ENCODE peak calls at places on chromosomes 13 and 19, in nine cellular contexts. One of them, this sample, is unnamed.

GRCh38 chr13:98150836-98151489 is 8.1 kb downstream of the FARP1 start:
- DNase-seq in lower leg skin: peak; percentile 3
- DNase-seq in H1: no peak
- DNase-seq in Peyer's patch: no peak
- DNase-seq in body of pancreas: no peak
- DNase-seq in breast epithelium: no peak
- DNase-seq in uterus: no peak
- DNase-seq in IMR-90: no peak
- DNase-seq in heart left ventricle: no peak
- DNase-seq in this sample: no peak

GRCh38 chr13:22061806-22062391 is 391.0 kb downstream of the FGF9 start:
- DNase-seq in lower leg skin: no peak
- DNase-seq in H1: no peak
- DNase-seq in Peyer's patch: no peak
- DNase-seq in body of pancreas: no peak
- DNase-seq in breast epithelium: no peak
- DNase-seq in uterus: no peak
- DNase-seq in IMR-90: no peak
- DNase-seq in heart left ventricle: no peak
- DNase-seq in this sample: no peak

GRCh38 chr13:48741377-48741776 is 87.6 kb downstream of the CYSLTR2 start:
- DNase-seq in lower leg skin: no peak
- DNase-seq in H1: no peak
- DNase-seq in Peyer's patch: no peak
- DNase-seq in body of pancreas: peak; percentile 59
- DNase-seq in breast epithelium: no peak
- DNase-seq in uterus: no peak
- DNase-seq in IMR-90: peak; percentile 57
- DNase-seq in heart left ventricle: no peak
- DNase-seq in this sample: no peak

GRCh38 chr19:9009935-9010651 is at the start of gene MUC16:
- DNase-seq in lower leg skin: no peak
- DNase-seq in H1: no peak
- DNase-seq in Peyer's patch: no peak
- DNase-seq in body of pancreas: no peak
- DNase-seq in breast epithelium: no peak
- DNase-seq in uterus: no peak
- DNase-seq in IMR-90: no peak
- DNase-seq in heart left ventricle: no peak
- DNase-seq in this sample: no peak

GRCh38 chr19:7010722-7011593 is 10.3 kb downstream of the MBD3L2B start:
- DNase-seq in lower leg skin: no peak
- DNase-seq in H1: no peak
- DNase-seq in Peyer's patch: no peak
- DNase-seq in body of pancreas: no peak
- DNase-seq in breast epithelium: no peak
- DNase-seq in uterus: no peak
- DNase-seq in IMR-90: no peak
- DNase-seq in heart left ventricle: no peak
- DNase-seq in this sample: peak; percentile 81

GRCh38 chr19:6772028-6772865 is at the start of gene VAV1:
- DNase-seq in lower leg skin: peak; percentile 90
- DNase-seq in H1: no peak
- DNase-seq in Peyer's patch: peak; percentile 95
- DNase-seq in body of pancreas: no peak
- DNase-seq in breast epithelium: no peak
- DNase-seq in uterus: no peak
- DNase-seq in IMR-90: no peak
- DNase-seq in heart left ventricle: peak; percentile 68
- DNase-seq in this sample: peak; percentile 42

GRCh38 chr13:97911311-97912138 is 42.0 kb upstream of the IPO5 start:
- DNase-seq in lower leg skin: no peak
- DNase-seq in H1: peak; percentile 54
- DNase-seq in Peyer's patch: no peak
- DNase-seq in body of pancreas: peak; percentile 15
- DNase-seq in breast epithelium: no peak
- DNase-seq in uterus: no peak
- DNase-seq in IMR-90: peak; percentile 32
- DNase-seq in heart left ventricle: no peak
- DNase-seq in this sample: no peak

GRCh38 chr19:44876930-44877530 is 14.0 kb upstream of the TOMM40 start:
- DNase-seq in lower leg skin: no peak
- DNase-seq in H1: no peak
- DNase-seq in Peyer's patch: no peak
- DNase-seq in body of pancreas: no peak
- DNase-seq in breast epithelium: no peak
- DNase-seq in uterus: no peak
- DNase-seq in IMR-90: no peak
- DNase-seq in heart left ventricle: no peak
- DNase-seq in this sample: peak; percentile 42

GRCh38 chr13:43377955-43378354 is 354.6 kb downstream of the DNAJC15 start:
- DNase-seq in lower leg skin: no peak
- DNase-seq in H1: no peak
- DNase-seq in Peyer's patch: no peak
- DNase-seq in body of pancreas: peak; percentile 27
- DNase-seq in breast epithelium: no peak
- DNase-seq in uterus: no peak
- DNase-seq in IMR-90: peak; percentile 65
- DNase-seq in heart left ventricle: no peak
- DNase-seq in this sample: no peak

GRCh38 chr13:114068723-114069322 is 63.6 kb downstream of the RASA3 start:
- DNase-seq in lower leg skin: no peak
- DNase-seq in H1: no peak
- DNase-seq in Peyer's patch: no peak
- DNase-seq in body of pancreas: no peak
- DNase-seq in breast epithelium: peak; percentile 41
- DNase-seq in uterus: peak; percentile 55
- DNase-seq in IMR-90: peak; percentile 77
- DNase-seq in heart left ventricle: peak; percentile 26
- DNase-seq in this sample: no peak

GRCh38 chr13:71477735-71478134 is 389.3 kb downstream of the DACH1 start:
- DNase-seq in lower leg skin: no peak
- DNase-seq in H1: no peak
- DNase-seq in Peyer's patch: no peak
- DNase-seq in body of pancreas: no peak
- DNase-seq in breast epithelium: no peak
- DNase-seq in uterus: no peak
- DNase-seq in IMR-90: no peak
- DNase-seq in heart left ventricle: no peak
- DNase-seq in this sample: no peak

GRCh38 chr19:19710506-19710905 is 22.4 kb downstream of the ZNF14 start:
- DNase-seq in lower leg skin: no peak
- DNase-seq in H1: no peak
- DNase-seq in Peyer's patch: no peak
- DNase-seq in body of pancreas: no peak
- DNase-seq in breast epithelium: no peak
- DNase-seq in uterus: no peak
- DNase-seq in IMR-90: no peak
- DNase-seq in heart left ventricle: no peak
- DNase-seq in this sample: no peak

GRCh38 chr19:35268546-35269424 is at the start of gene USF2:
- DNase-seq in lower leg skin: peak; percentile 93
- DNase-seq in H1: no peak
- DNase-seq in Peyer's patch: peak; percentile 82
- DNase-seq in body of pancreas: peak; percentile 79
- DNase-seq in breast epithelium: no peak
- DNase-seq in uterus: peak; percentile 67
- DNase-seq in IMR-90: peak; percentile 61
- DNase-seq in heart left ventricle: peak; percentile 83
- DNase-seq in this sample: peak; percentile 84

GRCh38 chr13:33284016-33284415 is 1.5 kb downstream of the STARD13 start:
- DNase-seq in lower leg skin: no peak
- DNase-seq in H1: no peak
- DNase-seq in Peyer's patch: no peak
- DNase-seq in body of pancreas: no peak
- DNase-seq in breast epithelium: no peak
- DNase-seq in uterus: no peak
- DNase-seq in IMR-90: peak; percentile 65
- DNase-seq in heart left ventricle: no peak
- DNase-seq in this sample: no peak

GRCh38 chr19:29966594-29967249 is 24.7 kb downstream of the URI1 start:
- DNase-seq in lower leg skin: no peak
- DNase-seq in H1: no peak
- DNase-seq in Peyer's patch: no peak
- DNase-seq in body of pancreas: no peak
- DNase-seq in breast epithelium: no peak
- DNase-seq in uterus: no peak
- DNase-seq in IMR-90: peak; percentile 34
- DNase-seq in heart left ventricle: no peak
- DNase-seq in this sample: no peak

GRCh38 chr13:21330126-21330861 is 128.8 kb downstream of the ZDHHC20 start:
- DNase-seq in lower leg skin: no peak
- DNase-seq in H1: no peak
- DNase-seq in Peyer's patch: no peak
- DNase-seq in body of pancreas: no peak
- DNase-seq in breast epithelium: no peak
- DNase-seq in uterus: no peak
- DNase-seq in IMR-90: peak; percentile 57
- DNase-seq in heart left ventricle: no peak
- DNase-seq in this sample: no peak

GRCh38 chr13:74061939-74062595 is 72.1 kb downstream of the KLF12 start:
- DNase-seq in lower leg skin: no peak
- DNase-seq in H1: no peak
- DNase-seq in Peyer's patch: peak; percentile 26
- DNase-seq in body of pancreas: no peak
- DNase-seq in breast epithelium: no peak
- DNase-seq in uterus: peak; percentile 20
- DNase-seq in IMR-90: peak; percentile 47
- DNase-seq in heart left ventricle: no peak
- DNase-seq in this sample: peak; percentile 32

GRCh38 chr19:38980583-38981374 is 5.2 kb upstream of the FBXO17 start:
- DNase-seq in lower leg skin: no peak
- DNase-seq in H1: no peak
- DNase-seq in Peyer's patch: no peak
- DNase-seq in body of pancreas: no peak
- DNase-seq in breast epithelium: no peak
- DNase-seq in uterus: no peak
- DNase-seq in IMR-90: no peak
- DNase-seq in heart left ventricle: no peak
- DNase-seq in this sample: no peak

DNA sequence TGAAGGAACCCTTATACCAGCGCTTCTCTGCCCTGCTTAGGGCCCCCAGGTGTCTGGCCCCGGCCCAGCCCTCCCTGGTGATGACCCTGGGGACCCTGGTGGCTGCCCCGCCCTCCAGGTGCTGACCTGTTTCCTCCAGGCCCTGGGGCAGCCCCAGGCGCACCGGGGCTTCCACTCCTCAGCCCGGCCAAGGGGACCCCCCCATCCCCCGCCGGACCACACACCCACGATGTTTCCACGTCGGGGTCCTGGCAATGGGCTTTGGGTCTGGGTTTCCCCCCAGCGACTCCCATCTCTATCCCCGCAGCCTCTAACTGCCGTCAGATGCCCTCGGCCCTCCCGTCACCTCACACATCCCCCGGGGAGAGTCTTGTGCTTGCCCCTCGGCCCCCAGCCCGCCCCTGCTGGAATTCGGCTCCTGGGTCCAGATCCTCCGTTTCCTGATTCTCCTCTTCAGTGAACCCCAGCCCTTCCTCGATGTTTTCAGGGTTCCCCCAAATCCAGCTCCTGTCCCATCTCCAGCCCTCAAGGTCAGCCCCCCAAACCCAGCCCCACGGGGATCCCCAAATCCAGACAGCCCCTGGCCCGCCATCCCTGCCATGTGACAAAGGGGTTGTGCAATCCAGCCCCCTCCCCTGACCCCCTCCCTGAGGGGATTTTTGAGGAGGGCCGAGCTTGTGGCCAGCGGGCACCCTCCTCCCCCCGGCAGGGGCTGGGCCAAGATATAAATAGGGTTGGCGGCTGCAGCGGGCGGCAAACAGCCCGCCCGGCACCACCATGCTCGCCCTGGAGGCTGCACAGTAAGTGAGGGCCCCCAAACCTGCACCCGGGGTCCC is at the start of gene SPIB:
- DNase-seq in lower leg skin: no peak
- DNase-seq in H1: no peak
- DNase-seq in Peyer's patch: peak; percentile 78
- DNase-seq in body of pancreas: no peak
- DNase-seq in breast epithelium: no peak
- DNase-seq in uterus: no peak
- DNase-seq in IMR-90: no peak
- DNase-seq in heart left ventricle: no peak
- DNase-seq in this sample: no peak
- TF ChIP-seq POLR2A in lower leg skin: no peak
- TF ChIP-seq POLR2A in H1: no peak
- TF ChIP-seq POLR2A in Peyer's patch: no peak
- TF ChIP-seq POLR2A in body of pancreas: no peak
- TF ChIP-seq POLR2A in breast epithelium: no peak
- TF ChIP-seq POLR2A in uterus: no peak
- TF ChIP-seq POLR2A in IMR-90: no peak
- TF ChIP-seq POLR2A in heart left ventricle: no peak
- TF ChIP-seq POLR2A in this sample: no peak

DNA sequence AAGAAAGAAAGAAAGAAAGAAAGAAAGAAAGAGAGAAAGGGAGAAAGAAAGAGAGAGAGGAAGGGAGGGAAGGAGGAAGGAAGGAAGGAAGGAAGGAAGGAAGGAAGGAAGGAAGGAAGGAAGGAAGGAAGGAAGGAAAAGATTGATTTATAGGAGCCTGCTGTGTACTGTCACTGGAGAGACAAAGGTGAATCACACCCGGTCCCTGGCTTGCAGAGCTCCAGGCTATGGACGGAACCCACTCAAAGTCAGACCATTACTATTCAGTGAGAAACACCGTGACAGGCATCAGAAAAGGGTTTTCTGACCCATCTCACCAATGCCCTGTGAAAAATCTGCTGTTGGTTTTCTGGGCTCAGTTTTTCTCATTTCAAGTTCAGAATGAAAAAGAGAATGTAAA is 7.3 kb upstream of the CEACAM6 start:
- DNase-seq in lower leg skin: no peak
- DNase-seq in H1: no peak
- DNase-seq in Peyer's patch: no peak
- DNase-seq in body of pancreas: no peak
- DNase-seq in breast epithelium: no peak
- DNase-seq in uterus: no peak
- DNase-seq in IMR-90: no peak
- DNase-seq in heart left ventricle: no peak
- DNase-seq in this sample: no peak
- H3K4me3 ChIP-seq in lower leg skin: no peak overlapping the region
- H3K4me3 ChIP-seq in H1: no peak overlapping the region
- H3K4me3 ChIP-seq in Peyer's patch: no peak overlapping the region
- H3K4me3 ChIP-seq in body of pancreas: no peak overlapping the region
- H3K4me3 ChIP-seq in breast epithelium: no peak overlapping the region
- H3K4me3 ChIP-seq in uterus: no peak overlapping the region
- H3K4me3 ChIP-seq in IMR-90: no peak overlapping the region
- H3K4me3 ChIP-seq in heart left ventricle: no peak overlapping the region
- H3K4me3 ChIP-seq in this sample: no peak overlapping the region

GRCh38 chr13:46621133-46621532 is 68.2 kb downstream of the LRCH1 start:
- DNase-seq in lower leg skin: no peak
- DNase-seq in H1: no peak
- DNase-seq in Peyer's patch: no peak
- DNase-seq in body of pancreas: no peak
- DNase-seq in breast epithelium: no peak
- DNase-seq in uterus: no peak
- DNase-seq in IMR-90: no peak
- DNase-seq in heart left ventricle: no peak
- DNase-seq in this sample: no peak
- TF ChIP-seq POLR2A in lower leg skin: no peak
- TF ChIP-seq POLR2A in H1: no peak
- TF ChIP-seq POLR2A in Peyer's patch: no peak
- TF ChIP-seq POLR2A in body of pancreas: no peak
- TF ChIP-seq POLR2A in breast epithelium: no peak
- TF ChIP-seq POLR2A in uterus: no peak
- TF ChIP-seq POLR2A in IMR-90: no peak
- TF ChIP-seq POLR2A in heart left ventricle: no peak
- TF ChIP-seq POLR2A in this sample: no peak

GRCh38 chr13:67281476-67281875 is 51.3 kb upstream of the PCDH9 start:
- DNase-seq in lower leg skin: no peak
- DNase-seq in H1: no peak
- DNase-seq in Peyer's patch: no peak
- DNase-seq in body of pancreas: no peak
- DNase-seq in breast epithelium: no peak
- DNase-seq in uterus: no peak
- DNase-seq in IMR-90: no peak
- DNase-seq in heart left ventricle: no peak
- DNase-seq in this sample: no peak
- H3K4me3 ChIP-seq in lower leg skin: no peak overlapping the region
- H3K4me3 ChIP-seq in H1: no peak overlapping the region
- H3K4me3 ChIP-seq in Peyer's patch: no peak overlapping the region
- H3K4me3 ChIP-seq in body of pancreas: no peak overlapping the region
- H3K4me3 ChIP-seq in breast epithelium: no peak overlapping the region
- H3K4me3 ChIP-seq in uterus: no peak overlapping the region
- H3K4me3 ChIP-seq in IMR-90: no peak overlapping the region
- H3K4me3 ChIP-seq in heart left ventricle: no peak overlapping the region
- H3K4me3 ChIP-seq in this sample: no peak overlapping the region

This sample was measured in testis.